ENCODE peak calls at places on chromosomes 16 and 17, in four cellular contexts. O is progenitor cell of endocrine pancreas, P is BE2C, Y is NB4. E is an unnamed sample.
A peak's percentile ranks its signal among the peaks of the same experiment; 100 is the strongest.

GRCh38 chr16:27972500-27972899 is 91.0 kb downstream of the GSG1L start:
- DNase-seq in P (no peak), O (no peak), Y (peak; percentile 59), E (peak; percentile 6)

GRCh38 chr17:6981426-6981825 is 14.4 kb upstream of the ALOX12 start:
- DNase-seq in O (no peak), P (no peak), Y (peak; percentile 59), E (no peak)

GRCh38 chr16:17434006-17434405 is 36.8 kb downstream of the XYLT1 start:
- DNase-seq in P (no peak), O (no peak), Y (no peak), E (no peak)

GRCh38 chr16:67241008-67241900 is 6.0 kb downstream of the FHOD1 start:
- DNase-seq in P (no peak), O (no peak), Y (no peak), E (no peak)

GRCh38 chr17:34370997-34371395 is 8.0 kb upstream of the CCL1 start:
- DNase-seq in O (no peak), P (no peak), Y (peak; percentile 62), E (peak; percentile 27)

GRCh38 chr16:11224894-11225676 is 30.9 kb downstream of the SOCS1 start:
- DNase-seq in P (no peak), Y (peak; percentile 32), O (no peak), E (no peak)

GRCh38 chr17:42179911-42180410 is 981 bp downstream of the KCNH4 start:
- DNase-seq in P (peak; percentile 81), O (peak; percentile 53), Y (peak; percentile 34), E (no peak)

GRCh38 chr16:35690413-35690812 is 2231.0 kb downstream of the TP53TG3F start:
- DNase-seq in O (no peak), Y (no peak), P (no peak), E (no peak)

GRCh38 chr16:54090602-54091001 is 196.0 kb downstream of the IRX3 start:
- DNase-seq in O (no peak), P (no peak), Y (no peak), E (no peak)

GRCh38 chr17:21215935-21216334 is 2.0 kb upstream of the TMEM11 start:
- DNase-seq in O (no peak), P (no peak), Y (peak; percentile 41), E (no peak)

GRCh38 chr16:30858111-30858495 is 35.8 kb downstream of the BCL7C start:
- DNase-seq in O (no peak), P (no peak), Y (no peak), E (no peak)
- TF ChIP-seq CTCF in O (no peak), P (no peak), Y (no peak), E (no peak)

DNA sequence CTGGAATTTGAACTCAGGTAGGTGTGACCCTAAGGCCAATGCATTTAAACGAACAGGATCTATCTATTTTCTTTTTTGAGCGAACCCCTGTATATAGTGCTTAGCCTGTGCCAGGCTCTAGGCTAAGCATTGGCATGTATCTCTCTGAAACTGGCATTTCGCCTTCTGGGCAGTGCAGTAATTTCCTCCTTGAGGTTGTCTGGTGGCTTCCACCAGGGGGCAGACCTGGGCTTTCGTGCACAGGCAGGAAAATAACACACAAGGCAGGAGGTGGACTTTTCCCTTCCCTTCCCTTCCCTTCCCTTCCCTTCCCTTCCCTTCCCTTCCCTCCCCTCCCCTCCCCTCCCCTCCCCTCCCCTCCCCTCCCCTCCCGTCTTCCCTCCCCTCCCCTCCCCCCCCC is 34.4 kb upstream of the PRKCB start:
- DNase-seq in P (peak; percentile 74), Y (peak; percentile 77), O (peak; percentile 65), E (no peak)
- TF ChIP-seq CTCF in P (peak; percentile 79), Y (peak; percentile 73), O (peak; percentile 68), E (peak; percentile 64)

DNA sequence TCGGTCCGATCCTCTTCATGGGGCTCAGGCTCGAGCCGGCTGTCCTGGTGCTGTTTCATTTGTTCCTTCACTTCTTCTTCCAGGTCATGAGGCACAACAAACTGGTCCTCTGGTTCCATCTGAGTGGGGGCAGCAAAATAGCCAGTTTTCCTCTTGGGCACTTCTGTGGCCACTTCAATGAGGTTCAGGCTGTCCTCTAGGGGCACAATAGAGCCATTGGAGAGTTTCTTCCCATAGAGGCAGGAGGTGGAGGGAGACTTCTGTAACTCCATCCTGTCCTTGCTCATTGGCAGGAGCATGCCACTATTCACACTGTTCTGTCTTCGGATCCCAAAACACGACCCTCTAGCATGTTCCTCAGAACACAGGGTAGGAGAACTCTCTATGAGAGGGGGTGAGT is 22.9 kb downstream of the MARVELD3 start:
- DNase-seq in O (no peak), Y (peak; percentile 16), P (no peak), E (no peak)
- TF ChIP-seq CTCF in O (peak; percentile 38), Y (peak; percentile 56), P (peak; percentile 48), E (peak; percentile 31)

GRCh38 chr17:18248300-18248731 is 10.2 kb downstream of the FLII start:
- DNase-seq in Y (peak; percentile 82), O (peak; percentile 49), P (peak; percentile 70), E (no peak)
- TF ChIP-seq CTCF in Y (peak; percentile 74), O (peak; percentile 70), P (peak; percentile 66), E (peak; percentile 80)

E was measured in osteocyte.